ENCODE peak calls at places on chromosome 9, in four cellular contexts. K is effector memory CD4-positive, alpha-beta T cell; L is brain microvascular endothelial cell; I is effector memory CD8-positive, alpha-beta T cell. O is an unnamed sample.

GRCh38 chr9:68507098-68507795 is 33.4 kb downstream of the TMEM252 start:
- DNase-seq in K (no peak), I (no peak), L (no peak), O (no peak)

GRCh38 chr9:94950733-94951590 is 224.5 kb downstream of the AOPEP start:
- DNase-seq in I (no peak), L (no peak), K (no peak), O (no peak)

GRCh38 chr9:2420488-2421056 is 201.0 kb upstream of the VLDLR start:
- DNase-seq in I (no peak), K (no peak), L (no peak), O (no peak)

GRCh38 chr9:127057970-127058644 is 64.3 kb downstream of the ANGPTL2 start:
- DNase-seq in I (no peak), L (no peak), K (no peak), O (no peak)

GRCh38 chr9:738209-738915 is 103.1 kb upstream of the DMRT1 start:
- DNase-seq in K (no peak), I (no peak), L (peak; percentile 80), O (no peak)

GRCh38 chr9:128628471-128629048 is 28.1 kb downstream of the DYNC2I2 start:
- DNase-seq in L (no peak), K (no peak), I (no peak), O (no peak)

GRCh38 chr9:33506626-33507370 is 17.3 kb upstream of the ANKRD18B start:
- DNase-seq in I (no peak), K (no peak), L (peak; percentile 97), O (no peak)

GRCh38 chr9:83569326-83569725 is 31.1 kb upstream of the FRMD3 start:
- DNase-seq in K (no peak), L (no peak), I (no peak), O (no peak)

GRCh38 chr9:120625222-120625621 is 45.3 kb upstream of the CDK5RAP2 start:
- DNase-seq in I (no peak), L (no peak), K (no peak), O (no peak)

GRCh38 chr9:14935099-14935710 is 25.0 kb upstream of the FREM1 start:
- DNase-seq in I (no peak), K (no peak), L (no peak), O (no peak)

GRCh38 chr9:136058801-136059302 is 36.2 kb downstream of the NACC2 start:
- DNase-seq in L (no peak), I (no peak), K (no peak), O (no peak)

GRCh38 chr9:34289159-34289558 is 39.9 kb downstream of the KIF24 start:
- DNase-seq in I (no peak), K (no peak), L (no peak), O (no peak)

GRCh38 chr9:70049236-70049635 is 5.6 kb downstream of the MAMDC2 start:
- DNase-seq in L (peak; percentile 72), K (no peak), I (no peak), O (no peak)

O was measured in CD8-positive, alpha-beta memory T cell.